ENCODE peak calls at places on chromosomes 3 and 15, in six cellular contexts. One of them, this sample, is unnamed.

GRCh38 chr3:110293660-110294059 is 778.0 kb upstream of the NECTIN3 start:
- DNase-seq in brain microvascular endothelial cell: no peak
- DNase-seq in dorsolateral prefrontal cortex: no peak
- DNase-seq in upper lobe of left lung: no peak
- DNase-seq in CD4-positive, alpha-beta T cell: no peak
- DNase-seq in neural progenitor cell: no peak
- DNase-seq in this sample: no peak

GRCh38 chr3:163924600-163924999 is 1153.7 kb downstream of the SI start:
- DNase-seq in upper lobe of left lung: no peak
- DNase-seq in CD4-positive, alpha-beta T cell: no peak
- DNase-seq in neural progenitor cell: no peak
- DNase-seq in brain microvascular endothelial cell: no peak
- DNase-seq in dorsolateral prefrontal cortex: no peak
- DNase-seq in this sample: no peak

GRCh38 chr3:98971183-98971681 is 69.7 kb upstream of the DCBLD2 start:
- DNase-seq in brain microvascular endothelial cell: peak; percentile 79
- DNase-seq in upper lobe of left lung: no peak
- DNase-seq in dorsolateral prefrontal cortex: no peak
- DNase-seq in CD4-positive, alpha-beta T cell: no peak
- DNase-seq in neural progenitor cell: no peak
- DNase-seq in this sample: no peak

GRCh38 chr3:87145553-87145952 is 81.6 kb upstream of the CHMP2B start:
- DNase-seq in CD4-positive, alpha-beta T cell: no peak
- DNase-seq in brain microvascular endothelial cell: no peak
- DNase-seq in dorsolateral prefrontal cortex: no peak
- DNase-seq in neural progenitor cell: peak; percentile 17
- DNase-seq in upper lobe of left lung: no peak
- DNase-seq in this sample: no peak

GRCh38 chr3:193872265-193872753 is 263.6 kb upstream of the HES1 start:
- DNase-seq in brain microvascular endothelial cell: peak; percentile 92
- DNase-seq in dorsolateral prefrontal cortex: no peak
- DNase-seq in CD4-positive, alpha-beta T cell: no peak
- DNase-seq in upper lobe of left lung: no peak
- DNase-seq in neural progenitor cell: no peak
- DNase-seq in this sample: no peak

GRCh38 chr15:25175789-25176615 is 221.2 kb downstream of the SNRPN start:
- DNase-seq in dorsolateral prefrontal cortex: peak; percentile 33
- DNase-seq in neural progenitor cell: no peak
- DNase-seq in brain microvascular endothelial cell: no peak
- DNase-seq in upper lobe of left lung: no peak
- DNase-seq in CD4-positive, alpha-beta T cell: no peak
- DNase-seq in this sample: no peak

GRCh38 chr3:64837126-64837738 is 149.4 kb upstream of the ADAMTS9 start:
- DNase-seq in dorsolateral prefrontal cortex: no peak
- DNase-seq in brain microvascular endothelial cell: no peak
- DNase-seq in neural progenitor cell: no peak
- DNase-seq in CD4-positive, alpha-beta T cell: no peak
- DNase-seq in upper lobe of left lung: no peak
- DNase-seq in this sample: no peak

GRCh38 chr15:28184166-28184565 is 85.1 kb upstream of the OCA2 start:
- DNase-seq in upper lobe of left lung: no peak
- DNase-seq in neural progenitor cell: no peak
- DNase-seq in CD4-positive, alpha-beta T cell: no peak
- DNase-seq in brain microvascular endothelial cell: no peak
- DNase-seq in dorsolateral prefrontal cortex: no peak
- DNase-seq in this sample: no peak

GRCh38 chr3:177904661-177905060 is 631.6 kb upstream of the KCNMB2 start:
- DNase-seq in upper lobe of left lung: no peak
- DNase-seq in CD4-positive, alpha-beta T cell: no peak
- DNase-seq in brain microvascular endothelial cell: peak; percentile 31
- DNase-seq in dorsolateral prefrontal cortex: no peak
- DNase-seq in neural progenitor cell: no peak
- DNase-seq in this sample: no peak

GRCh38 chr3:181974198-181974597 is 262.5 kb downstream of the SOX2 start:
- DNase-seq in brain microvascular endothelial cell: no peak
- DNase-seq in CD4-positive, alpha-beta T cell: no peak
- DNase-seq in upper lobe of left lung: no peak
- DNase-seq in neural progenitor cell: no peak
- DNase-seq in dorsolateral prefrontal cortex: no peak
- DNase-seq in this sample: no peak

GRCh38 chr3:12994607-12995388 is 78.4 kb downstream of the IQSEC1 start:
- DNase-seq in upper lobe of left lung: peak; percentile 98
- DNase-seq in dorsolateral prefrontal cortex: peak; percentile 77
- DNase-seq in brain microvascular endothelial cell: peak; percentile 53
- DNase-seq in neural progenitor cell: peak; percentile 92
- DNase-seq in CD4-positive, alpha-beta T cell: peak; percentile 75
- DNase-seq in this sample: peak; percentile 78

GRCh38 chr15:38991126-38991525 is 426.5 kb upstream of the RASGRP1 start:
- DNase-seq in dorsolateral prefrontal cortex: no peak
- DNase-seq in upper lobe of left lung: no peak
- DNase-seq in brain microvascular endothelial cell: peak; percentile 40
- DNase-seq in neural progenitor cell: peak; percentile 58
- DNase-seq in CD4-positive, alpha-beta T cell: no peak
- DNase-seq in this sample: no peak
- TF ChIP-seq CTCF in dorsolateral prefrontal cortex: peak; percentile 43
- TF ChIP-seq CTCF in upper lobe of left lung: no peak
- TF ChIP-seq CTCF in brain microvascular endothelial cell: peak; percentile 65
- TF ChIP-seq CTCF in neural progenitor cell: peak; percentile 68
- TF ChIP-seq CTCF in CD4-positive, alpha-beta T cell: no peak
- TF ChIP-seq CTCF in this sample: no peak

DNA sequence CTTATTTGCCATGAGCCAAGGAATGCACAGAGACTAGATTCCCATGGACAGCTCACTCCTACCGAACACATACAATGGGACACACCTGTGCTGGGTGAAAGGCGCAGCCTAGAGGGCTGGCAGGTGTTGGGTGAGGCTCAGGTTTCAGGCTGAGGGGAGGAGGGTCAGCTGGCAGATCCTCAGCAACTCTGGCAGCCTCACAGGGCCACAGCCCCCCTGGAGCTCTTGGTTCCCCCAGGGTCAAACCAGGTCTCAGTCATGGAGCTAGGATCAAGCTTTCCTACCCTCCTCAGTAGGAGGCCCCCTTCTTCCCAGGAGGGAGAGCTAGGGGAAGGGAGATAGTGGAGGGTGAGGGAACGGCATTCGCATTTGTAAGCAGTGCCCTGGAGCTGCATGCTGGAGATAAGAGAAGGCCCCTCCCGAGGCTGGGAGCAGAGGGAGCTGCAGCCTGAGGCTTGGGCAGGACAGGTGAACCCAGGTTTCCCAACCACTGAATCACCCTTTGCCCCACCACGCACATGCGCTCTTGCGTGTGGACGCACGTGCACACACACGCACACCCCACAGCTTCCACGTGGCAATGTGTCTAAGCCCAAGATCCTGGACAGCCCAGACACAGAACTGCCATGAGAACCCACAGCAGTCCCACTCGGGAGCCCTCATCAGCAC is 26.3 kb upstream of the TFRC start:
- DNase-seq in brain microvascular endothelial cell: no peak
- DNase-seq in CD4-positive, alpha-beta T cell: no peak
- DNase-seq in neural progenitor cell: peak; percentile 20
- DNase-seq in upper lobe of left lung: no peak
- DNase-seq in dorsolateral prefrontal cortex: no peak
- DNase-seq in this sample: no peak
- H3K27ac ChIP-seq in brain microvascular endothelial cell: no peak overlapping the region
- H3K27ac ChIP-seq in CD4-positive, alpha-beta T cell: no peak overlapping the region
- H3K27ac ChIP-seq in neural progenitor cell: no peak overlapping the region
- H3K27ac ChIP-seq in upper lobe of left lung: no peak overlapping the region
- H3K27ac ChIP-seq in dorsolateral prefrontal cortex: no peak overlapping the region
- H3K27ac ChIP-seq in this sample: no peak overlapping the region

DNA sequence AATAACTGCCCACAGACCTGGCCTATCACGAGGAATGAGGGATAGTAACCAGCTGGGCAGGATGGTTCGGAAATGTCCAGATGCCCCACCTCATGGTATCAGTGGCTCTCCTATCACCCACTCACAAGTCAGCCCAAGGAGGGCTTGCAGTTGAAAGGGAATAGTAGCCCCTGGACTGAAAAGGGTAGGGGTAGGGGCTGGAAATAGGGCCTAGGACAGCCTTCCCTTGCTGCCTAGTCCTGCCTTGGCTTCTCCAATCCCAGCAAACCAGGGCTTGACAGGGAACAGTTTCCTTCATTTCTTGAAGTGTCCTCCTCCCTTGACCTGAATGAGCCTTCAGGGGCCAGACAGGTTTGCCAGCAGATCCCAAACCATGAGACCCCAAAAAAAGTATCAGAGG is 1.2 kb upstream of the CACNA2D2 start:
- DNase-seq in neural progenitor cell: no peak
- DNase-seq in CD4-positive, alpha-beta T cell: no peak
- DNase-seq in upper lobe of left lung: no peak
- DNase-seq in brain microvascular endothelial cell: no peak
- DNase-seq in dorsolateral prefrontal cortex: no peak
- DNase-seq in this sample: no peak
- H3K27me3 ChIP-seq in neural progenitor cell: peaks cover 38% of the 10 kb centered on the region
- H3K27me3 ChIP-seq in CD4-positive, alpha-beta T cell: peaks cover 3% of the 10 kb centered on the region
- H3K27me3 ChIP-seq in upper lobe of left lung: peaks cover 4% of the 10 kb centered on the region
- H3K27me3 ChIP-seq in brain microvascular endothelial cell: peaks cover 28% of the 10 kb centered on the region
- H3K27me3 ChIP-seq in dorsolateral prefrontal cortex: no peaks in the 10 kb centered on the region
- H3K27me3 ChIP-seq in this sample: no peaks in the 10 kb centered on the region

DNA sequence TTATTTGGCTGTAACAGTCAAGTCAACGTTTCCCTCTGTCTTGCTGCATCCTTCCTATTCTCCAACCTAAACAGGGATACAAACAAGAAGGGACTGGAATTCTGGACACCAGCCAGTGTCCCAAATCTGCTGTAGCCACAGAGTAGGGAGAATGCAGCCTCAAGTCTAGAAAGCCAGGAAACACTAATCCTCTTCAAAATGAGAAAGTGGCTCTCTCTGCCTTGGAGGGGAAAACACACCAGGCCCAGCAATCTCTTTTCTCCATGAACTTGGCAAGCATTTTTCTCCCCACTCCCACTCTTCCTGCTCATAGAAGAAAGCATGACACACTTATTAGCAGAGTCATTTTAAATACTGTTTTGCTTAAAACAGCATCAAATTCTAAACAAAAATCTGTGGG is 781.7 kb downstream of the SQOR start:
- DNase-seq in neural progenitor cell: no peak
- DNase-seq in brain microvascular endothelial cell: no peak
- DNase-seq in CD4-positive, alpha-beta T cell: no peak
- DNase-seq in dorsolateral prefrontal cortex: no peak
- DNase-seq in upper lobe of left lung: no peak
- DNase-seq in this sample: no peak
- TF ChIP-seq CTCF in neural progenitor cell: no peak
- TF ChIP-seq CTCF in brain microvascular endothelial cell: no peak
- TF ChIP-seq CTCF in CD4-positive, alpha-beta T cell: no peak
- TF ChIP-seq CTCF in dorsolateral prefrontal cortex: no peak
- TF ChIP-seq CTCF in upper lobe of left lung: no peak
- TF ChIP-seq CTCF in this sample: no peak

GRCh38 chr3:123864706-123865105 is 19.4 kb downstream of the MYLK start:
- DNase-seq in CD4-positive, alpha-beta T cell: no peak
- DNase-seq in dorsolateral prefrontal cortex: no peak
- DNase-seq in neural progenitor cell: no peak
- DNase-seq in upper lobe of left lung: no peak
- DNase-seq in brain microvascular endothelial cell: no peak
- DNase-seq in this sample: no peak
- H3K27ac ChIP-seq in CD4-positive, alpha-beta T cell: no peak overlapping the region
- H3K27ac ChIP-seq in dorsolateral prefrontal cortex: no peak overlapping the region
- H3K27ac ChIP-seq in neural progenitor cell: no peak overlapping the region
- H3K27ac ChIP-seq in upper lobe of left lung: no peak overlapping the region
- H3K27ac ChIP-seq in brain microvascular endothelial cell: no peak overlapping the region
- H3K27ac ChIP-seq in this sample: no peak overlapping the region

GRCh38 chr15:100972975-100973350 is 53.8 kb downstream of the LRRK1 start:
- DNase-seq in dorsolateral prefrontal cortex: no peak
- DNase-seq in upper lobe of left lung: peak; percentile 84
- DNase-seq in neural progenitor cell: peak; percentile 36
- DNase-seq in CD4-positive, alpha-beta T cell: no peak
- DNase-seq in brain microvascular endothelial cell: no peak
- DNase-seq in this sample: no peak
- H3K27me3 ChIP-seq in dorsolateral prefrontal cortex: peaks cover 35% of the 10 kb centered on the region
- H3K27me3 ChIP-seq in upper lobe of left lung: peaks cover 11% of the 10 kb centered on the region
- H3K27me3 ChIP-seq in neural progenitor cell: peaks cover 70% of the 10 kb centered on the region
- H3K27me3 ChIP-seq in CD4-positive, alpha-beta T cell: peaks cover 54% of the 10 kb centered on the region
- H3K27me3 ChIP-seq in brain microvascular endothelial cell: peaks cover 22% of the 10 kb centered on the region
- H3K27me3 ChIP-seq in this sample: peaks cover 20% of the 10 kb centered on the region

GRCh38 chr3:56899078-56899477 is 97.3 kb upstream of the ARHGEF3 start:
- DNase-seq in neural progenitor cell: no peak
- DNase-seq in CD4-positive, alpha-beta T cell: no peak
- DNase-seq in upper lobe of left lung: no peak
- DNase-seq in brain microvascular endothelial cell: no peak
- DNase-seq in dorsolateral prefrontal cortex: no peak
- DNase-seq in this sample: no peak
- TF ChIP-seq CTCF in neural progenitor cell: no peak
- TF ChIP-seq CTCF in CD4-positive, alpha-beta T cell: no peak
- TF ChIP-seq CTCF in upper lobe of left lung: no peak
- TF ChIP-seq CTCF in brain microvascular endothelial cell: no peak
- TF ChIP-seq CTCF in dorsolateral prefrontal cortex: no peak
- TF ChIP-seq CTCF in this sample: no peak